ENCODE peak calls at places on chromosomes 1 and 21, in seven cellular contexts. J is pancreas, Z is small intestine, X is lung, N is fibroblast of lung, F is right atrium auricular region, Y is stomach. O is an unnamed sample. For H3K27me3, the result is how much of the 10 kb centered on the place peaks cover.

GRCh38 chr1:25615172-25615541 is 1.4 kb upstream of the MAN1C1 start:
- DNase-seq in F (no peak), Y (no peak), X (no peak), Z (no peak), J (no peak), N (no peak), O (no peak)

GRCh38 chr1:190478193-190479007 is 736 bp upstream of the BRINP3 start:
- DNase-seq in Y (no peak), X (no peak), N (peak), J (no peak), F (no peak), Z (peak), O (peak)

GRCh38 chr1:234478481-234479309 is at the start of gene TARBP1:
- DNase-seq in X (peak), Z (peak), F (no peak), N (peak), J (peak), Y (peak), O (peak)

GRCh38 chr1:240294566-240294965 is 202.9 kb downstream of the FMN2 start:
- DNase-seq in X (no peak), Z (no peak), J (no peak), Y (no peak), N (no peak), F (no peak), O (no peak)

GRCh38 chr1:160097196-160097910 is 1.1 kb downstream of the IGSF8 start:
- DNase-seq in Y (no peak), N (no peak), J (no peak), X (no peak), Z (no peak), F (no peak), O (no peak)

GRCh38 chr21:41850085-41850484 is 29.1 kb downstream of the PRDM15 start:
- DNase-seq in Z (no peak), Y (no peak), X (no peak), J (no peak), N (no peak), F (no peak), O (no peak)

GRCh38 chr21:34989337-34990151 is 59.6 kb downstream of the RUNX1 start:
- DNase-seq in N (no peak), X (no peak), F (no peak), Y (no peak), Z (no peak), J (no peak), O (no peak)

GRCh38 chr1:167460836-167461235 is 57.5 kb downstream of the CD247 start:
- DNase-seq in X (no peak), N (no peak), J (no peak), F (no peak), Z (no peak), Y (no peak), O (no peak)

GRCh38 chr1:109446236-109446635 is 20.0 kb upstream of the PSMA5 start:
- DNase-seq in X (no peak), J (no peak), Z (no peak), N (no peak), Y (no peak), F (no peak), O (no peak)
- H3K27me3 ChIP-seq in X (under half), J (under half), Z (under half), N (under half), Y (under half), F (under half), O (half or more)

GRCh38 chr1:101308001-101308659 is 71.3 kb downstream of the S1PR1 start:
- DNase-seq in N (no peak), Y (no peak), F (no peak), J (no peak), Z (no peak), X (no peak), O (no peak)
- H3K27me3 ChIP-seq in N (under half), Y (under half), F (under half), J (under half), Z (under half), X (under half), O (under half)

GRCh38 chr1:165367375-165367993 is 11.0 kb upstream of the LMX1A start:
- DNase-seq in F (peak), X (peak), Y (peak), J (peak), Z (peak), N (peak), O (peak)
- H3K27me3 ChIP-seq in F (under half), X (under half), Y (under half), J (under half), Z (under half), N (under half), O (under half)

GRCh38 chr1:50422675-50422945 is 633 bp downstream of the DMRTA2 start:
- DNase-seq in Z (no peak), Y (no peak), J (no peak), F (no peak), X (no peak), N (no peak), O (no peak)

GRCh38 chr1:50424045-50424939 is 1.0 kb upstream of the DMRTA2 start:
- DNase-seq in J (no peak), F (no peak), N (peak), Z (no peak), Y (no peak), X (no peak), O (no peak)

GRCh38 chr1:50424940-50425375 is 1.7 kb upstream of the DMRTA2 start:
- DNase-seq in X (no peak), Y (no peak), F (no peak), N (no peak), J (no peak), Z (no peak), O (no peak)

GRCh38 chr1:50422946-50423669 is at the start of gene DMRTA2:
- DNase-seq in Z (no peak), F (no peak), Y (no peak), J (no peak), N (no peak), X (no peak), O (no peak)

DNA sequence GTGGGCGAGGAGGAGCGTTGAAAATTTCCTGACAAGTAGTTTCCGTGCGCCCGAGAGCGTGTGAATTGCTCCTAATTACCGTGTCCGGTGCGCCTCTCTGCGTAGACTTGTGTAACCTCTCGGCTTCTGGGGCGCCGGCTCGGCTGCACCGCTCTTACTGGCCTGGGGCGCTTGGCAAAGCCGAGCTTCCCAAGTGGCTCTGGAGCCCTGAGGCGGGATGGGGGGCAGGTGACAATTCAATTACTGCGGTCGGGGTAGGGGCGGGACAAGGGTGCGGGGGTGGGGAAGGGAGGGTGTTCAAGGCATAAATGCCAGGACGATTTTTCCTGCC is 392 bp upstream of the DMRTA2 start:
- DNase-seq in J (no peak), F (no peak), N (no peak), Z (peak), X (no peak), Y (no peak), O (no peak)
- H3K27me3 ChIP-seq in J (half or more), F (half or more), N (half or more), Z (half or more), X (under half), Y (half or more), O (half or more)

GRCh38 chr1:180796897-180797296 is 115.8 kb upstream of the KIAA1614 start:
- DNase-seq in N (no peak), J (no peak), Y (no peak), Z (no peak), F (no peak), X (no peak), O (no peak)
- H3K27me3 ChIP-seq in N (under half), J (under half), Y (under half), Z (under half), F (under half), X (under half), O (under half)

GRCh38 chr21:38809170-38809878 is 3.6 kb downstream of the ETS2 start:
- DNase-seq in Z (no peak), Y (no peak), J (no peak), N (no peak), X (no peak), F (no peak), O (peak)
- H3K27me3 ChIP-seq in Z (under half), Y (under half), J (under half), N (under half), X (under half), F (under half), O (under half)

O was measured in transverse colon.